ENCODE peak calls at places on chromosomes 11 and 22, in seven cellular contexts. Z is T-helper 1 cell; F is activated CD4-positive, alpha-beta T cell treated with anti-CD3 and anti-CD28 coated beads, Interleukin-2, amount 50 U/mL, for 24 hours; P is RWPE1; Y is T-cell; N is HFFc6; R is nephron progenitor cell. L is an unnamed sample.
A peak's percentile ranks its signal among the peaks of the same experiment; 100 is the strongest.

GRCh38 chr11:62665630-62666258 is 632 bp downstream of the CSKMT start:
- DNase-seq in N (no peak), P (peak; percentile 46), Y (peak; percentile 30), Z (peak; percentile 60), R (no peak), F (peak; percentile 45), L (peak; percentile 54)

GRCh38 chr11:62547691-62548281 is 1.2 kb upstream of the AHNAK start:
- DNase-seq in Y (no peak), F (no peak), N (no peak), R (no peak), Z (no peak), P (peak; percentile 89), L (no peak)

GRCh38 chr11:86569109-86569508 is 103.3 kb downstream of the ME3 start:
- DNase-seq in F (no peak), Y (no peak), N (no peak), P (no peak), Z (no peak), R (no peak), L (no peak)

GRCh38 chr11:119875841-119876600 is 147.0 kb upstream of the NECTIN1 start:
- DNase-seq in N (no peak), Y (no peak), Z (no peak), R (no peak), P (no peak), F (no peak), L (no peak)

GRCh38 chr11:1857064-1857463 is 4.2 kb downstream of the LSP1 start:
- DNase-seq in R (no peak), N (no peak), Z (no peak), P (no peak), Y (no peak), F (no peak), L (no peak)

GRCh38 chr22:49011769-49012598 is 815.7 kb downstream of the BRD1 start:
- DNase-seq in P (no peak), Y (no peak), R (no peak), F (no peak), Z (no peak), N (no peak), L (no peak)

GRCh38 chr11:97908354-97908753 is 1112.4 kb upstream of the CNTN5 start:
- DNase-seq in Y (no peak), R (no peak), P (no peak), F (no peak), N (no peak), Z (no peak), L (no peak)

GRCh38 chr11:113373306-113373705 is 14.3 kb upstream of the ANKK1 start:
- DNase-seq in R (no peak), Y (no peak), F (no peak), Z (no peak), P (peak; percentile 67), N (peak; percentile 66), L (no peak)

GRCh38 chr11:122756417-122756816 is 81.9 kb upstream of the CRTAM start:
- DNase-seq in Z (peak; percentile 42), P (no peak), F (no peak), N (no peak), R (no peak), Y (peak; percentile 64), L (peak; percentile 64)

GRCh38 chr11:96303067-96303466 is 39.9 kb downstream of the MAML2 start:
- DNase-seq in N (peak; percentile 58), F (no peak), Y (no peak), P (peak; percentile 58), Z (no peak), R (no peak), L (no peak)